ENCODE peak calls at places on chromosomes 5 and 9, in four cellular contexts. I, A, M and T are unnamed samples.

GRCh38 chr9:21679432-21679831 is 123.0 kb upstream of the MTAP start:
- DNase-seq in I (no peak), A (no peak), M (no peak), T (no peak)

GRCh38 chr5:172583931-172584511 is 57.0 kb upstream of the NEURL1B start:
- DNase-seq in I (peak), A (no peak), M (no peak), T (no peak)

GRCh38 chr5:33400675-33401074 is 40.1 kb upstream of the TARS1 start:
- DNase-seq in I (no peak), A (no peak), M (no peak), T (no peak)

GRCh38 chr9:389758-390157 is 175.1 kb downstream of the DOCK8 start:
- DNase-seq in I (no peak), A (no peak), M (no peak), T (no peak)

GRCh38 chr5:72320022-72320898 is at the start of the genes MRPS27 and PTCD2:
- DNase-seq in I (peak), A (peak), M (peak), T (peak)

GRCh38 chr9:123611228-123611627 is 255.2 kb downstream of the CRB2 start:
- DNase-seq in I (no peak), A (no peak), M (no peak), T (no peak)

GRCh38 chr9:130912932-130913598 is 16.5 kb upstream of the QRFP start:
- DNase-seq in I (no peak), A (peak), M (no peak), T (peak)

GRCh38 chr9:12363439-12363838 is 329.7 kb upstream of the TYRP1 start:
- DNase-seq in I (no peak), A (no peak), M (no peak), T (no peak)

GRCh38 chr9:114893622-114894021 is 36.8 kb downstream of the TNFSF8 start:
- DNase-seq in I (no peak), A (no peak), M (no peak), T (no peak)

GRCh38 chr5:116764941-116765340 is 190.3 kb upstream of the SEMA6A start:
- DNase-seq in I (no peak), A (no peak), M (no peak), T (no peak)

GRCh38 chr9:22108581-22109370 is 99.7 kb upstream of the CDKN2B start:
- DNase-seq in I (no peak), A (no peak), M (no peak), T (no peak)

GRCh38 chr5:146965781-146966659 is 87.5 kb upstream of the PPP2R2B start:
- DNase-seq in I (peak), A (peak), M (peak), T (peak)

GRCh38 chr9:82987790-82988189 is 75.2 kb downstream of the RASEF start:
- DNase-seq in I (no peak), A (no peak), M (peak), T (no peak)

GRCh38 chr9:134858051-134858841 is 22.4 kb upstream of the FCN2 start:
- DNase-seq in I (no peak), A (peak), M (no peak), T (peak)
- TF ChIP-seq POLR2A in I (no peak), A (no peak), M (no peak), T (no peak)

GRCh38 chr9:137614631-137615386 is 4.0 kb upstream of the EHMT1 start:
- DNase-seq in I (no peak), A (no peak), M (no peak), T (no peak)
- TF ChIP-seq POLR2A in I (no peak), A (no peak), M (no peak), T (no peak)

GRCh38 chr9:2241461-2241874 is 226.3 kb downstream of the SMARCA2 start:
- DNase-seq in I (peak), A (peak), M (no peak), T (no peak)

GRCh38 chr9:2243666-2244555 is 228.8 kb downstream of the SMARCA2 start:
- DNase-seq in I (no peak), A (no peak), M (no peak), T (no peak)

GRCh38 chr9:2242778-2243395 is 227.7 kb downstream of the SMARCA2 start:
- DNase-seq in I (peak), A (no peak), M (no peak), T (no peak)

DNA sequence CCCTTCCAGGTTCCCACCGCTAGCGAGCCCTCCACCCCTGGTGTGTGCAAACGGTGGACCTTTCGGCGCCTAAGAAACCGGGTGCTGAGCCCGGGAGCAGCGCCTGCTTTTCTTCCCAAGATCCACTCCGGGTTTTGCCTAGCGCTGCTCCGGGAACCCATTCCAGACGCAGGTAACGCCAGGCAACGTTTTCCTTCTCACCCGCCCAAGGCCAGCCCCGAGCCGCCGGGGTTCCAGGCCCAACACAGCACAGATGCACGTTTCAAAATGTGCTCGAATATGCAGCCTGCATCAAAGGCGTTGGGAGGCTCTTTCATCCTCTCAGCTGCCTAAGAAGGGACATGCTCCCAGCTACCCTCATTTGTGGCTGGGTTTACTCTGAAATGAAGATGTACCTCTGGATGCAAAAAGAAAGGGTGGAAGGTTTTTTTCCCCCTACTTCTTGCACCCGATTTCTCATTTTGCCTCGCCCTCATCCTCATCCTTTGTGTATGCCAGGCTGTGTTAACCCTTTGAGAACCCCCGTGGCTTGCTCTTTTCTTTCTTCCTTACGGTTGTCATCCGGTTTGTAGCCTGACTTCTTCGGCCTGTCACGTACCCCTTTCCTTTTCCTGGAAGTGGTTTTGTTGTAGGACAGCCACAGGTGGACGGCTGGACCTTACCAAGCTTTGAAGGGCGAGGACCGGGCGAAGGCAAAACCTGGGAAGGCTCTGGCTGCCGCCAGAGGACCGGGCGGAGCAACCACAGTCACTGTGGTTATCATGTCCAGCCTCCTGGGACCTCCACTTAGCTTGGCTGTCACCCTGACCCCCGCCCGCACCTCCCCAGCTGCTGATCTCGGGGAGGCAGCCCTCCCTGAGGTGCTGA is 227.0 kb downstream of the SMARCA2 start:
- DNase-seq in I (peak), A (peak), M (peak), T (peak)
- TF ChIP-seq POLR2A in I (peak), A (no peak), M (peak), T (peak)

DNA sequence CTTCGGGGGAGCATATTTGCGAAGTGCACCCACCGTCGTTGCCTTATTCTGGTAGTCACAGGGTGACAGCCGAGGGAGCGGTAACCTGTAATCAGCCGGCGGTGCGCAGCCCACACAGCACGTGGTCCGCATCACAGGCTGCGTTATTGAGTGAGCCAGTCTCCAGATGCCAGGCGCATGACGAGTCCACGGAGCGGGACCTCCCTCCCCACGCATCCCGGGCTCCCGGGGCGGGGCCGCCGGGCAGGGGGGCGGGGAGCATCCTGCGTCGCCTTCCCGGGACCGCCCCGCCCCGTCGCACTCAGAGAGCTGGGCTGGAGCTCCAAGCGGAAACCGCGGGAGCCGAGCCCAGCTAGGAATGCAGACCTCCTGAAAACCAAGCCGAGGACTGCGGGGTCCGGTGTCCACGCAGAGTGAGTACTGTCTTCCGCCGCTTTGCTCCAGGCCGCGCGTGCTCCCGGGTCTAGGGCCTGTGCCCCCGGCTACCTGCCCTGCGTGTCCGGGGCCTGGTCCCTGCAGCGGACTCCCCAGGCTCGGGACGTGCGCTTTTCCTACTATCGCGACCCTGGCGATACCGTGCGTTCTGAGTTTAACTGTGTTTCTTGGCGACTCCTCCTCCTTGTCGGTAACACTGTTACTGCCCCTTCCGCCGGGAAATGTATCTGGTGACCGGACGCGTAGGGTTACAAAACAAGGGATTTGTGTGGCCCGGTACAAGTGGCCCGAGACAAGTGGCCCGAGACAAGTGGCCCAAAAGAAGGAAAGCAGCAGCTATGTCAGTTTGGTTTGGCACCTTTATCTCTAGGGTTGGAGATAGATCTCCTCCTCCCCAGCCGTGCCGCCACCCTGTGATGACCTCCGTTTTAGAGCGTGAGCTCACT is 40.6 kb downstream of the CAST start:
- DNase-seq in I (peak), A (peak), M (peak), T (peak)
- TF ChIP-seq POLR2A in I (peak), A (peak), M (peak), T (peak)

DNA sequence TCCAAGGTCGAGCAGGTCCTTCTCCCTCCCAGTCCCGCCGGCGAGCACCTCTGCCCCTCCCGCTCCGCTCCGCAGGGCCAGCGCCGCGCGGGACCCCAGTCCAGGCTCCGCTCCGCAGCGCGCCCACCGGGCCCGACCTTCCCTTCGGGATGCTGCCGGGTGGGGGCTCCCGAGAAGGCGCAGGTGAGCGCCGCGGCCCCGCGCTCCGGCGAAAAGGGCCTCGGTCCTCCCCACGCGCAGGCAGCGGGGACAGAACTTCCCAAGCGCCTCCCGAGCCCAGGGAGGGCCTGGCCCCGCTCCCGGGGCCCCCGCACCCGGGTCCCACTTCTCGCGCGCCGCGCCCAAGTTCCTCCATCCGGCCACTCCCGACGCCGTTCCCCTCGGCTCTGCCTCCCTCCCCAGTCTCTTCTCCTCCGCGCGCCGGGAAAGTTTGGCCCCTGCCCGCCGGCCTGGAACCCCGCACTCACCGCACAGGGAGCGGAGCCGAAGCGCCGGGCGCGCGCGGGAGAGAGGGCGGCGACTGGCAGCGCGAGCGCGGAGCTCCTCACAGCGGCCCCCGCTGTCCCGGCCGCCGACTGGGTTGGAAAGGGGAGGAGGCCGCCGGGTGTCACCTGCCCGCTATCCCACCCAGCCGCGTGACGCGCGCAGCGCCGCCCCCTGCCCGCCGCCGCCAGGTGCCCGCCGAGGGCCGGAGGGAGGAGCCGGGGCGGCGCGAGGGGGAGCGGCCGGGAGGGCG is at the start of gene ELOVL7:
- DNase-seq in I (no peak), A (peak), M (peak), T (peak)
- TF ChIP-seq POLR2A in I (peak), A (peak), M (peak), T (no peak)

DNA sequence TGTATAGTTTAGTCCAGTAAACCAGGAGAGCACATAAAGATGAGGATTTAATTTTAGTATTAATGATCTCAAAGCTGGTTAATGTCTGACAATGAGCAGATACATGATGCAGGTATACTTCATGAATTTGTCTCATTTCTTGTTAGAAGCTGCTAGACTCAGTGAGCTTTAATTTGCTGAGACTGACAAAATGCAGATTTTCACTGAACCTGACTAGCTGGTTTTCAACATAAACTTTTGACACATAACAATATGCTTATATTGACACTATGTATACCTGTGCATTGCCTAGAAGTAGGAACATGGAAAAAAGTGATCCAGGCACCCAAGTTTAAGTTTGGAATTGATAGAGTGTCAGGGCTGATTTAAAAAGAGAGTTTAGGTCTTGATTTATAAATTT is 10.8 kb downstream of the UBLCP1 start:
- DNase-seq in I (no peak), A (no peak), M (no peak), T (no peak)
- TF ChIP-seq POLR2A in I (no peak), A (no peak), M (no peak), T (no peak)